ENCODE peak calls at places on chromosomes 2 and 18, in ten cellular contexts. One of them, this sample, is unnamed.

GRCh38 chr18:77765468-77765867 is 515.8 kb downstream of the GALR1 start:
- DNase-seq in AG04449: no peak
- DNase-seq in foreskin keratinocyte: peak; percentile 0
- DNase-seq in brain microvascular endothelial cell: peak; percentile 2
- DNase-seq in cardiac fibroblast: peak; percentile 16
- DNase-seq in Panc1: peak; percentile 33
- DNase-seq in AG09309: no peak
- DNase-seq in cardiac muscle cell: peak; percentile 63
- DNase-seq in kidney: no peak
- DNase-seq in A549: peak; percentile 35
- DNase-seq in this sample: no peak

GRCh38 chr18:79547413-79548076 is 132.1 kb upstream of the CTDP1 start:
- DNase-seq in Panc1: no peak
- DNase-seq in AG04449: no peak
- DNase-seq in cardiac fibroblast: no peak
- DNase-seq in brain microvascular endothelial cell: no peak
- DNase-seq in cardiac muscle cell: no peak
- DNase-seq in AG09309: no peak
- DNase-seq in A549: no peak
- DNase-seq in foreskin keratinocyte: no peak
- DNase-seq in kidney: peak; percentile 69
- DNase-seq in this sample: no peak

GRCh38 chr2:22355816-22356433 is 1029.1 kb upstream of the KLHL29 start:
- DNase-seq in AG09309: no peak
- DNase-seq in brain microvascular endothelial cell: peak; percentile 19
- DNase-seq in foreskin keratinocyte: no peak
- DNase-seq in A549: peak; percentile 18
- DNase-seq in kidney: peak; percentile 68
- DNase-seq in cardiac fibroblast: peak; percentile 25
- DNase-seq in Panc1: peak; percentile 13
- DNase-seq in cardiac muscle cell: peak; percentile 70
- DNase-seq in AG04449: no peak
- DNase-seq in this sample: no peak

GRCh38 chr2:18828296-18828695 is 238.9 kb upstream of the NT5C1B start:
- DNase-seq in kidney: no peak
- DNase-seq in AG09309: no peak
- DNase-seq in A549: no peak
- DNase-seq in brain microvascular endothelial cell: no peak
- DNase-seq in foreskin keratinocyte: no peak
- DNase-seq in Panc1: no peak
- DNase-seq in cardiac muscle cell: no peak
- DNase-seq in cardiac fibroblast: no peak
- DNase-seq in AG04449: no peak
- DNase-seq in this sample: no peak

GRCh38 chr18:74714796-74715195 is 117.1 kb downstream of the ZNF407 start:
- DNase-seq in AG04449: no peak
- DNase-seq in A549: no peak
- DNase-seq in cardiac muscle cell: no peak
- DNase-seq in foreskin keratinocyte: no peak
- DNase-seq in AG09309: no peak
- DNase-seq in Panc1: no peak
- DNase-seq in brain microvascular endothelial cell: no peak
- DNase-seq in cardiac fibroblast: no peak
- DNase-seq in kidney: no peak
- DNase-seq in this sample: no peak

GRCh38 chr2:135037831-135038230 is 9.4 kb downstream of the MAP3K19 start:
- DNase-seq in Panc1: no peak
- DNase-seq in kidney: no peak
- DNase-seq in cardiac muscle cell: no peak
- DNase-seq in A549: no peak
- DNase-seq in AG09309: no peak
- DNase-seq in AG04449: no peak
- DNase-seq in cardiac fibroblast: peak; percentile 14
- DNase-seq in brain microvascular endothelial cell: peak; percentile 7
- DNase-seq in foreskin keratinocyte: no peak
- DNase-seq in this sample: no peak

GRCh38 chr2:16012626-16013501 is 72.5 kb downstream of the MYCN start:
- DNase-seq in cardiac fibroblast: no peak
- DNase-seq in Panc1: no peak
- DNase-seq in foreskin keratinocyte: peak; percentile 2
- DNase-seq in cardiac muscle cell: no peak
- DNase-seq in kidney: no peak
- DNase-seq in AG09309: no peak
- DNase-seq in brain microvascular endothelial cell: no peak
- DNase-seq in AG04449: no peak
- DNase-seq in A549: no peak
- DNase-seq in this sample: no peak

GRCh38 chr2:107811376-107811775 is 15.3 kb upstream of the RGPD4 start:
- DNase-seq in kidney: no peak
- DNase-seq in AG04449: no peak
- DNase-seq in foreskin keratinocyte: peak; percentile 23
- DNase-seq in cardiac fibroblast: no peak
- DNase-seq in A549: no peak
- DNase-seq in brain microvascular endothelial cell: no peak
- DNase-seq in cardiac muscle cell: no peak
- DNase-seq in Panc1: peak; percentile 42
- DNase-seq in AG09309: no peak
- DNase-seq in this sample: no peak

GRCh38 chr2:177881001-177881748 is 191.4 kb downstream of the PDE11A start:
- DNase-seq in kidney: no peak
- DNase-seq in cardiac muscle cell: no peak
- DNase-seq in Panc1: no peak
- DNase-seq in brain microvascular endothelial cell: no peak
- DNase-seq in AG04449: no peak
- DNase-seq in foreskin keratinocyte: peak; percentile 18
- DNase-seq in AG09309: no peak
- DNase-seq in cardiac fibroblast: no peak
- DNase-seq in A549: no peak
- DNase-seq in this sample: no peak

GRCh38 chr18:29034113-29034856 is 857.4 kb upstream of the CDH2 start:
- DNase-seq in A549: no peak
- DNase-seq in kidney: no peak
- DNase-seq in cardiac fibroblast: peak; percentile 38
- DNase-seq in foreskin keratinocyte: peak; percentile 92
- DNase-seq in Panc1: no peak
- DNase-seq in brain microvascular endothelial cell: no peak
- DNase-seq in AG04449: no peak
- DNase-seq in AG09309: no peak
- DNase-seq in cardiac muscle cell: no peak
- DNase-seq in this sample: no peak

GRCh38 chr18:50902797-50903196 is 23.9 kb downstream of the ME2 start:
- DNase-seq in brain microvascular endothelial cell: no peak
- DNase-seq in Panc1: no peak
- DNase-seq in cardiac muscle cell: no peak
- DNase-seq in A549: no peak
- DNase-seq in foreskin keratinocyte: no peak
- DNase-seq in AG09309: no peak
- DNase-seq in AG04449: no peak
- DNase-seq in cardiac fibroblast: no peak
- DNase-seq in kidney: no peak
- DNase-seq in this sample: no peak

GRCh38 chr2:96146881-96147592 is 1.8 kb upstream of the DUSP2 start:
- DNase-seq in A549: no peak
- DNase-seq in foreskin keratinocyte: peak; percentile 19
- DNase-seq in AG04449: no peak
- DNase-seq in cardiac muscle cell: no peak
- DNase-seq in brain microvascular endothelial cell: peak; percentile 16
- DNase-seq in Panc1: no peak
- DNase-seq in kidney: no peak
- DNase-seq in cardiac fibroblast: no peak
- DNase-seq in AG09309: no peak
- DNase-seq in this sample: peak; percentile 35

GRCh38 chr2:136363921-136364320 is 246.0 kb upstream of the CXCR4 start:
- DNase-seq in Panc1: no peak
- DNase-seq in cardiac fibroblast: no peak
- DNase-seq in foreskin keratinocyte: no peak
- DNase-seq in brain microvascular endothelial cell: no peak
- DNase-seq in AG09309: no peak
- DNase-seq in cardiac muscle cell: no peak
- DNase-seq in kidney: no peak
- DNase-seq in A549: no peak
- DNase-seq in AG04449: no peak
- DNase-seq in this sample: peak; percentile 39

GRCh38 chr2:50514881-50515280 is 517.1 kb downstream of the NRXN1 start:
- DNase-seq in brain microvascular endothelial cell: no peak
- DNase-seq in cardiac muscle cell: no peak
- DNase-seq in cardiac fibroblast: no peak
- DNase-seq in AG09309: no peak
- DNase-seq in foreskin keratinocyte: peak; percentile 38
- DNase-seq in AG04449: no peak
- DNase-seq in kidney: no peak
- DNase-seq in Panc1: no peak
- DNase-seq in A549: no peak
- DNase-seq in this sample: no peak

GRCh38 chr18:9647496-9648323 is 33.4 kb upstream of the PPP4R1 start:
- DNase-seq in foreskin keratinocyte: peak; percentile 80
- DNase-seq in A549: peak; percentile 79
- DNase-seq in AG09309: no peak
- DNase-seq in cardiac muscle cell: no peak
- DNase-seq in brain microvascular endothelial cell: no peak
- DNase-seq in cardiac fibroblast: peak; percentile 58
- DNase-seq in Panc1: no peak
- DNase-seq in AG04449: no peak
- DNase-seq in kidney: no peak
- DNase-seq in this sample: no peak

GRCh38 chr2:227703280-227703732 is 14.5 kb downstream of the SLC19A3 start:
- DNase-seq in cardiac muscle cell: no peak
- DNase-seq in brain microvascular endothelial cell: no peak
- DNase-seq in AG04449: no peak
- DNase-seq in Panc1: no peak
- DNase-seq in kidney: no peak
- DNase-seq in foreskin keratinocyte: peak; percentile 91
- DNase-seq in AG09309: no peak
- DNase-seq in A549: peak; percentile 33
- DNase-seq in cardiac fibroblast: peak; percentile 42
- DNase-seq in this sample: no peak

GRCh38 chr18:63788447-63789096 is 13.4 kb downstream of the SERPINB7 start:
- DNase-seq in cardiac fibroblast: peak; percentile 92
- DNase-seq in Panc1: peak; percentile 4
- DNase-seq in brain microvascular endothelial cell: peak; percentile 92
- DNase-seq in AG09309: peak; percentile 75
- DNase-seq in cardiac muscle cell: no peak
- DNase-seq in AG04449: peak; percentile 82
- DNase-seq in foreskin keratinocyte: peak; percentile 92
- DNase-seq in kidney: no peak
- DNase-seq in A549: peak; percentile 63
- DNase-seq in this sample: peak; percentile 62

GRCh38 chr2:162210385-162210784 is 32.9 kb downstream of the FAP start:
- DNase-seq in AG04449: no peak
- DNase-seq in brain microvascular endothelial cell: no peak
- DNase-seq in cardiac muscle cell: no peak
- DNase-seq in AG09309: no peak
- DNase-seq in cardiac fibroblast: peak; percentile 50
- DNase-seq in Panc1: no peak
- DNase-seq in A549: no peak
- DNase-seq in kidney: no peak
- DNase-seq in foreskin keratinocyte: no peak
- DNase-seq in this sample: no peak

GRCh38 chr18:70522183-70522582 is 233.3 kb downstream of the SOCS6 start:
- DNase-seq in brain microvascular endothelial cell: no peak
- DNase-seq in foreskin keratinocyte: no peak
- DNase-seq in kidney: no peak
- DNase-seq in cardiac muscle cell: no peak
- DNase-seq in Panc1: no peak
- DNase-seq in AG04449: no peak
- DNase-seq in cardiac fibroblast: no peak
- DNase-seq in A549: no peak
- DNase-seq in AG09309: no peak
- DNase-seq in this sample: no peak

DNA sequence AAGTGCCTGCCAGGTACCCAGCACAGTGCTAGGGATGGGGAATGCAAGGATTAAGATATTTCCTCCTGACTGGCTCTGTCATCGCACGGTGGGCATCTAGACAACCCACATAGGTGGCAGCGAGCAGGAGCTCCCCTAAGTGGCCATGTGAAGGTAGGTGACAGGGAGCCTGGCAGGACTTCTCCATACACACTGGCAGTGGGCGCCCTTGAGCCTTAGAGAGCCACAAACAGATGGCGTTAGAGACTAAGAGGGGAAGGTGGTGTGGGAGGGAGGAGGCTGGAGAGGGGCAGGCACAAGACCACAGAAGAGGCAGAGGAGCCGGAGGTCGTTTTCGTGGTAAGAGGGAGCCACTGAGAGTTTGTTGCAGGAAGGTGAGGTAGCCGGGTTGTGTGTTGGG is 15.2 kb downstream of the PRELID3A start:
- DNase-seq in kidney: no peak
- DNase-seq in AG04449: no peak
- DNase-seq in cardiac fibroblast: no peak
- DNase-seq in cardiac muscle cell: no peak
- DNase-seq in brain microvascular endothelial cell: no peak
- DNase-seq in foreskin keratinocyte: no peak
- DNase-seq in Panc1: no peak
- DNase-seq in A549: peak; percentile 63
- DNase-seq in AG09309: no peak
- DNase-seq in this sample: no peak
- TF ChIP-seq CTCF in kidney: no peak
- TF ChIP-seq CTCF in AG04449: no peak
- TF ChIP-seq CTCF in cardiac fibroblast: peak; percentile 7
- TF ChIP-seq CTCF in cardiac muscle cell: no peak
- TF ChIP-seq CTCF in brain microvascular endothelial cell: peak; percentile 22
- TF ChIP-seq CTCF in foreskin keratinocyte: peak; percentile 26
- TF ChIP-seq CTCF in Panc1: peak; percentile 76
- TF ChIP-seq CTCF in A549: no peak
- TF ChIP-seq CTCF in AG09309: no peak
- TF ChIP-seq CTCF in this sample: no peak

GRCh38 chr2:3454802-3455201 is 64.5 kb downstream of the ADI1 start:
- DNase-seq in cardiac muscle cell: no peak
- DNase-seq in AG04449: no peak
- DNase-seq in AG09309: no peak
- DNase-seq in foreskin keratinocyte: no peak
- DNase-seq in cardiac fibroblast: no peak
- DNase-seq in Panc1: no peak
- DNase-seq in brain microvascular endothelial cell: no peak
- DNase-seq in kidney: no peak
- DNase-seq in A549: no peak
- DNase-seq in this sample: no peak
- TF ChIP-seq CTCF in cardiac muscle cell: no peak
- TF ChIP-seq CTCF in AG04449: no peak
- TF ChIP-seq CTCF in AG09309: no peak
- TF ChIP-seq CTCF in foreskin keratinocyte: no peak
- TF ChIP-seq CTCF in cardiac fibroblast: no peak
- TF ChIP-seq CTCF in Panc1: no peak
- TF ChIP-seq CTCF in brain microvascular endothelial cell: no peak
- TF ChIP-seq CTCF in kidney: no peak
- TF ChIP-seq CTCF in A549: no peak
- TF ChIP-seq CTCF in this sample: no peak

GRCh38 chr2:57597940-57598339 is 448.7 kb upstream of the VRK2 start:
- DNase-seq in AG09309: no peak
- DNase-seq in cardiac fibroblast: no peak
- DNase-seq in kidney: no peak
- DNase-seq in cardiac muscle cell: no peak
- DNase-seq in A549: no peak
- DNase-seq in brain microvascular endothelial cell: no peak
- DNase-seq in Panc1: no peak
- DNase-seq in foreskin keratinocyte: no peak
- DNase-seq in AG04449: no peak
- DNase-seq in this sample: no peak
- TF ChIP-seq CTCF in AG09309: no peak
- TF ChIP-seq CTCF in cardiac fibroblast: no peak
- TF ChIP-seq CTCF in kidney: no peak
- TF ChIP-seq CTCF in cardiac muscle cell: no peak
- TF ChIP-seq CTCF in A549: no peak
- TF ChIP-seq CTCF in brain microvascular endothelial cell: no peak
- TF ChIP-seq CTCF in Panc1: no peak
- TF ChIP-seq CTCF in foreskin keratinocyte: no peak
- TF ChIP-seq CTCF in AG04449: no peak
- TF ChIP-seq CTCF in this sample: peak; percentile 23

GRCh38 chr2:239918749-239919148 is 106.4 kb downstream of the NDUFA10 start:
- DNase-seq in A549: no peak
- DNase-seq in brain microvascular endothelial cell: no peak
- DNase-seq in Panc1: no peak
- DNase-seq in cardiac fibroblast: no peak
- DNase-seq in AG04449: no peak
- DNase-seq in foreskin keratinocyte: no peak
- DNase-seq in kidney: peak; percentile 35
- DNase-seq in AG09309: no peak
- DNase-seq in cardiac muscle cell: no peak
- DNase-seq in this sample: no peak
- TF ChIP-seq CTCF in A549: no peak
- TF ChIP-seq CTCF in brain microvascular endothelial cell: no peak
- TF ChIP-seq CTCF in Panc1: no peak
- TF ChIP-seq CTCF in cardiac fibroblast: no peak
- TF ChIP-seq CTCF in AG04449: no peak
- TF ChIP-seq CTCF in foreskin keratinocyte: no peak
- TF ChIP-seq CTCF in kidney: no peak
- TF ChIP-seq CTCF in AG09309: no peak
- TF ChIP-seq CTCF in cardiac muscle cell: no peak
- TF ChIP-seq CTCF in this sample: no peak